ENCODE peak calls at places on chromosome 2, in seven cellular contexts. N, B, X, O, S, J and D are unnamed samples.

GRCh38 chr2:71792926-71793761 is 339.8 kb downstream of the DYSF start:
- DNase-seq in N (peak; percentile 74), B (no peak), X (no peak), O (no peak), S (no peak), J (no peak), D (no peak)

GRCh38 chr2:214482716-214483115 is 71.9 kb downstream of the VWC2L start:
- DNase-seq in N (no peak), B (no peak), X (no peak), O (no peak), S (no peak), J (no peak), D (no peak)

GRCh38 chr2:209629622-209630021 is 142.0 kb upstream of the UNC80 start:
- DNase-seq in N (peak; percentile 16), B (no peak), X (no peak), O (no peak), S (no peak), J (no peak), D (no peak)

GRCh38 chr2:165192729-165193128 is 11.1 kb downstream of the SCN3A start:
- DNase-seq in N (no peak), B (no peak), X (no peak), O (no peak), S (peak; percentile 27), J (no peak), D (no peak)

GRCh38 chr2:172555522-172556283 is at the start of gene PDK1:
- DNase-seq in N (peak; percentile 88), B (peak; percentile 87), X (peak; percentile 93), O (peak; percentile 78), S (peak; percentile 94), J (peak; percentile 49), D (peak; percentile 64)

GRCh38 chr2:40315684-40316083 is 136.2 kb downstream of the SLC8A1 start:
- DNase-seq in N (peak; percentile 72), B (no peak), X (no peak), O (no peak), S (no peak), J (no peak), D (no peak)

GRCh38 chr2:112182581-112183034 is 44.4 kb downstream of the FBLN7 start:
- DNase-seq in N (no peak), B (no peak), X (no peak), O (no peak), S (no peak), J (no peak), D (no peak)

GRCh38 chr2:66851449-66851872 is 416.5 kb downstream of the MEIS1 start:
- DNase-seq in N (peak; percentile 97), B (peak; percentile 51), X (no peak), O (no peak), S (no peak), J (peak; percentile 92), D (no peak)

GRCh38 chr2:238104521-238105311 is 4.6 kb downstream of the ESPNL start:
- DNase-seq in N (no peak), B (peak; percentile 12), X (peak; percentile 36), O (no peak), S (no peak), J (no peak), D (no peak)

GRCh38 chr2:43519711-43520221 is 76.1 kb downstream of the THADA start:
- DNase-seq in N (peak; percentile 96), B (no peak), X (no peak), O (peak; percentile 87), S (peak; percentile 9), J (peak; percentile 89), D (no peak)

GRCh38 chr2:120720746-120721145 is 14.9 kb upstream of the GLI2 start:
- DNase-seq in N (no peak), B (no peak), X (no peak), O (no peak), S (no peak), J (no peak), D (no peak)

GRCh38 chr2:74941284-74941683 is 17.2 kb upstream of the POLE4 start:
- DNase-seq in N (no peak), B (no peak), X (no peak), O (no peak), S (no peak), J (no peak), D (no peak)

GRCh38 chr2:24228470-24228869 is 53.6 kb downstream of the FAM228A start:
- DNase-seq in N (no peak), B (no peak), X (no peak), O (no peak), S (no peak), J (no peak), D (no peak)

GRCh38 chr2:109352898-109353689 is 224.1 kb downstream of the SH3RF3 start:
- DNase-seq in N (no peak), B (peak; percentile 9), X (no peak), O (no peak), S (no peak), J (no peak), D (no peak)

GRCh38 chr2:84938194-84938879 is 32.6 kb upstream of the KCMF1 start:
- DNase-seq in N (peak; percentile 71), B (no peak), X (no peak), O (no peak), S (peak; percentile 87), J (no peak), D (no peak)

GRCh38 chr2:217853301-217853881 is 149.4 kb downstream of the TNS1 start:
- DNase-seq in N (peak; percentile 90), B (no peak), X (peak; percentile 87), O (no peak), S (no peak), J (peak; percentile 38), D (no peak)

GRCh38 chr2:101147062-101147461 is 4.1 kb downstream of the TBC1D8 start:
- DNase-seq in N (no peak), B (no peak), X (no peak), O (no peak), S (no peak), J (no peak), D (no peak)

GRCh38 chr2:101148777-101149176 is 2.4 kb downstream of the TBC1D8 start:
- DNase-seq in N (no peak), B (no peak), X (no peak), O (no peak), S (no peak), J (no peak), D (no peak)

GRCh38 chr2:101149241-101150192 is 1.7 kb downstream of the TBC1D8 start:
- DNase-seq in N (no peak), B (no peak), X (peak; percentile 87), O (no peak), S (no peak), J (no peak), D (no peak)

GRCh38 chr2:101146535-101146934 is 4.6 kb downstream of the TBC1D8 start:
- DNase-seq in N (no peak), B (no peak), X (no peak), O (no peak), S (no peak), J (no peak), D (no peak)

DNA sequence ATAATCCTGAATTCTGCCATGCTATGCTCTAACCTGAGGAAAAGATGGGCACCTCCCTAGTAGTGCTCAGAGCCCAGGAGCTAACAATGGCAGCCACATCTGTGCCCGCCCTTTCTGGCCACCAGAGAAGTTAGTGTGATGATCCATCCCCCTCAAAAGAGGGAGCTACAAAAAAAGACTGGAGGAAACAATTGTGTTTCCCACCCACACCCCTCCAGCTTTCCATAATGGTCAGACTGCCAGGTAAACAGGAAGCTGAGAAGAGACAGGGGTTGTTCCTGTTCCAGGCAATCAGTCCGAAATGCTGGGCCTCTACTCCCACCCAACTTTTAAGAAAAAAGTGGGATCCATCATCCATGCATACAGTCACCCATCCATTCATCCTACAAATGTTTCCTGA is 3.2 kb downstream of the TBC1D8 start:
- DNase-seq in N (no peak), B (no peak), X (no peak), O (no peak), S (no peak), J (no peak), D (no peak)
- H3K4me3 ChIP-seq in N (no peak overlapping the region), B (no peak overlapping the region), X (no peak overlapping the region), O (no peak overlapping the region), S (no peak overlapping the region), J (no peak overlapping the region), D (no peak overlapping the region)

GRCh38 chr2:179106342-179107178 is 56.6 kb upstream of the CCDC141 start:
- DNase-seq in N (peak; percentile 91), B (peak; percentile 50), X (peak; percentile 43), O (peak; percentile 45), S (peak; percentile 79), J (peak; percentile 61), D (peak; percentile 19)

GRCh38 chr2:179104736-179105135 is 54.8 kb upstream of the CCDC141 start:
- DNase-seq in N (no peak), B (no peak), X (no peak), O (no peak), S (no peak), J (no peak), D (no peak)

GRCh38 chr2:179107737-179108136 is 57.8 kb upstream of the CCDC141 start:
- DNase-seq in N (peak; percentile 11), B (no peak), X (no peak), O (no peak), S (peak; percentile 38), J (no peak), D (no peak)

DNA sequence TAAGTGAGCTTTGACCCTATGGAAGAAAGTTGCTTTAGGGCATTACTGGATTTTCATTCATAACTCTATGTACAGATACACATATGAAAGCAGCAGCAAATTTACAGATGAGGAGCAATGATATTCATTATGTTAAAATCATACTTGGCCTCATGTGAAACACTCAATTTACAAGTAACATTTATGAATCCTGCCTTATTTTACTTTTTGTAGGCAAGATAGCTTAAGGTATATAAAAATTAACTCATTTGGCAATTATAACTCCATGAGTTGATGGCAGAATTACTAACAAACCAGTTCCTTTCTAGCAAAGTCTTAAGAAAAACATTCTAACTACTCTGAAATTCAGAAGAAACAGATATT is 57.2 kb upstream of the CCDC141 start:
- DNase-seq in N (no peak), B (no peak), X (no peak), O (no peak), S (no peak), J (no peak), D (no peak)
- H3K4me3 ChIP-seq in N (no peak overlapping the region), B (no peak overlapping the region), X (no peak overlapping the region), O (no peak overlapping the region), S (no peak overlapping the region), J (no peak overlapping the region), D (no peak overlapping the region)

GRCh38 chr2:8352989-8353388 is 328.9 kb upstream of the ID2 start:
- DNase-seq in N (no peak), B (no peak), X (no peak), O (no peak), S (no peak), J (no peak), D (no peak)

GRCh38 chr2:8361930-8362329 is 319.9 kb upstream of the ID2 start:
- DNase-seq in N (no peak), B (no peak), X (no peak), O (no peak), S (no peak), J (no peak), D (no peak)

GRCh38 chr2:8355046-8355445 is 326.8 kb upstream of the ID2 start:
- DNase-seq in N (no peak), B (no peak), X (no peak), O (no peak), S (no peak), J (no peak), D (no peak)

GRCh38 chr2:8357738-8358137 is 324.1 kb upstream of the ID2 start:
- DNase-seq in N (no peak), B (no peak), X (no peak), O (no peak), S (peak; percentile 61), J (no peak), D (no peak)

GRCh38 chr2:8358179-8358578 is 323.7 kb upstream of the ID2 start:
- DNase-seq in N (no peak), B (no peak), X (no peak), O (no peak), S (peak; percentile 39), J (no peak), D (no peak)
- H3K4me3 ChIP-seq in N (no peak overlapping the region), B (no peak overlapping the region), X (no peak overlapping the region), O (no peak overlapping the region), S (no peak overlapping the region), J (no peak overlapping the region), D (no peak overlapping the region)

GRCh38 chr2:46335966-46336436 is 38.8 kb downstream of the EPAS1 start:
- DNase-seq in N (peak; percentile 51), B (peak; percentile 61), X (no peak), O (no peak), S (no peak), J (no peak), D (peak; percentile 38)
- H3K4me3 ChIP-seq in N (peak overlapping the region; percentile 55), B (peak overlapping the region; percentile 15), X (peak overlapping the region; percentile 54), O (peak overlapping the region; percentile 32), S (no peak overlapping the region), J (peak overlapping the region; percentile 51), D (no peak overlapping the region)